ENCODE peak calls at places on chromosomes 1 and 21, in four cellular contexts. X is naive thymus-derived CD4-positive, alpha-beta T cell; B is epithelial cell of esophagus; M is CD4-positive, alpha-beta T cell. A is an unnamed sample.

GRCh38 chr1:185581961-185582725 is 152.0 kb upstream of the HMCN1 start:
- DNase-seq in M (no peak), B (peak; percentile 60), X (no peak), A (no peak)

GRCh38 chr1:93631626-93632365 is 49.8 kb downstream of the BCAR3 start:
- DNase-seq in X (no peak), M (no peak), B (no peak), A (no peak)

GRCh38 chr1:77412069-77412793 is 130.4 kb downstream of the AK5 start:
- DNase-seq in M (no peak), X (no peak), B (peak; percentile 43), A (no peak)

GRCh38 chr21:17803536-17803935 is 15.6 kb downstream of the C21orf91 start:
- DNase-seq in X (no peak), B (no peak), M (no peak), A (no peak)

GRCh38 chr1:143604887-143605286 is 366.9 kb downstream of the FAM72C start:
- DNase-seq in M (no peak), B (no peak), X (no peak), A (no peak)

GRCh38 chr1:203089001-203089650 is 3.3 kb upstream of the MYOG start:
- DNase-seq in M (no peak), X (no peak), B (peak; percentile 85), A (no peak)

GRCh38 chr1:93219443-93219842 is 38.9 kb downstream of the CCDC18 start:
- DNase-seq in B (no peak), M (no peak), X (no peak), A (no peak)

GRCh38 chr1:3331564-3331963 is 122.9 kb upstream of the ARHGEF16 start:
- DNase-seq in X (no peak), B (no peak), M (no peak), A (no peak)

GRCh38 chr1:60832372-60832771 is 250.0 kb upstream of the NFIA start:
- DNase-seq in M (no peak), B (no peak), X (no peak), A (no peak)

GRCh38 chr1:34885405-34886247 is 26.1 kb upstream of the SMIM12 start:
- DNase-seq in X (no peak), M (no peak), B (peak; percentile 50), A (peak; percentile 64)

GRCh38 chr1:39680751-39681150 is 8.8 kb upstream of the NT5C1A start:
- DNase-seq in B (no peak), X (no peak), M (no peak), A (no peak)

GRCh38 chr21:29072873-29073221 is 601 bp downstream of the CCT8 start:
- DNase-seq in X (no peak), B (peak; percentile 42), M (no peak), A (no peak)

GRCh38 chr1:24984800-24985552 is 54.9 kb upstream of the RUNX3 start:
- DNase-seq in B (no peak), X (no peak), M (no peak), A (no peak)

GRCh38 chr1:69589799-69590198 is 22.1 kb downstream of the LRRC7 start:
- DNase-seq in M (no peak), B (no peak), X (no peak), A (no peak)

GRCh38 chr1:23625459-23625858 is 66.1 kb upstream of the RPL11 start:
- DNase-seq in X (no peak), B (no peak), M (no peak), A (no peak)

GRCh38 chr1:81867235-81867634 is 66.5 kb downstream of the ADGRL2 start:
- DNase-seq in M (no peak), B (no peak), X (no peak), A (no peak)

GRCh38 chr1:228937851-228938247 is 202.6 kb downstream of the RHOU start:
- DNase-seq in B (no peak), M (no peak), X (no peak), A (peak; percentile 35)

GRCh38 chr1:117210831-117211261 is at the start of gene VTCN1:
- DNase-seq in M (no peak), B (peak; percentile 97), X (no peak), A (no peak)

GRCh38 chr1:85078903-85079302 is 30.6 kb upstream of the MCOLN3 start:
- DNase-seq in X (no peak), M (no peak), B (peak; percentile 22), A (no peak)

GRCh38 chr1:173702736-173703135 is 12.0 kb upstream of the KLHL20 start:
- DNase-seq in X (no peak), B (no peak), M (no peak), A (no peak)

GRCh38 chr1:40362699-40363098 is 10.8 kb upstream of the SMAP2 start:
- DNase-seq in B (peak; percentile 29), X (no peak), M (no peak), A (no peak)

GRCh38 chr1:104238991-104239390 is 489.3 kb downstream of the AMY1C start:
- DNase-seq in M (no peak), B (no peak), X (no peak), A (no peak)

GRCh38 chr1:221994274-221994698 is 252.4 kb upstream of the DUSP10 start:
- DNase-seq in X (no peak), M (no peak), B (peak; percentile 75), A (no peak)

GRCh38 chr1:185207980-185208602 is 51.1 kb downstream of the SWT1 start:
- DNase-seq in X (no peak), B (peak; percentile 49), M (no peak), A (no peak)

GRCh38 chr1:36349241-36349671 is 25.8 kb upstream of the EVA1B start:
- DNase-seq in X (no peak), B (peak; percentile 72), M (no peak), A (no peak)

GRCh38 chr1:199283814-199284213 is 645.0 kb downstream of the PTPRC start:
- DNase-seq in B (no peak), X (no peak), M (no peak), A (no peak)

GRCh38 chr1:95948023-95948422 is 714.0 kb downstream of the RWDD3 start:
- DNase-seq in M (no peak), B (no peak), X (no peak), A (no peak)

GRCh38 chr1:53869454-53870117 is 20.0 kb downstream of the YIPF1 start:
- DNase-seq in X (no peak), B (no peak), M (no peak), A (no peak)

GRCh38 chr1:61208172-61208571 is 125.8 kb downstream of the NFIA start:
- DNase-seq in M (no peak), B (no peak), X (no peak), A (no peak)

GRCh38 chr1:108896160-108897150 is 19.7 kb downstream of the GPSM2 start:
- DNase-seq in B (no peak), X (no peak), M (no peak), A (no peak)

GRCh38 chr1:61101461-61102440 is 19.4 kb downstream of the NFIA start:
- DNase-seq in M (no peak), B (no peak), X (no peak), A (no peak)

GRCh38 chr1:228825840-228826484 is 90.7 kb downstream of the RHOU start:
- DNase-seq in X (no peak), B (no peak), M (no peak), A (no peak)

GRCh38 chr1:67390041-67390887 is 39.9 kb downstream of the SERBP1 start:
- DNase-seq in B (peak; percentile 85), M (no peak), X (no peak), A (no peak)

GRCh38 chr1:67347688-67348472 is 40.2 kb downstream of the IL12RB2 start:
- DNase-seq in M (no peak), B (peak; percentile 96), X (no peak), A (peak; percentile 20)

GRCh38 chr1:193427524-193427923 is 241.1 kb upstream of the B3GALT2 start:
- DNase-seq in B (no peak), M (no peak), X (no peak), A (no peak)

GRCh38 chr1:152515454-152515823 is 1.2 kb downstream of the CRCT1 start:
- DNase-seq in B (peak; percentile 50), M (no peak), X (no peak), A (peak; percentile 15)

GRCh38 chr1:238254935-238255334 is 364.2 kb upstream of the ZP4 start:
- DNase-seq in X (no peak), M (no peak), B (no peak), A (no peak)

GRCh38 chr1:54571803-54572202 is 23.8 kb downstream of the ACOT11 start:
- DNase-seq in B (no peak), X (no peak), M (no peak), A (no peak)